ENCODE peak calls at places on chromosomes 1 and 21, in five cellular contexts. S is activated CD4-positive, alpha-beta T cell treated with anti-CD3 and anti-CD28 coated beads for 4 hours; J is HTR-8/SVneo; E is stimulated activated CD4-positive, alpha-beta T cell treated with anti-CD3 and anti-CD28 coated beads, Interleukin-2, amount 100 ng/mL, for 24 hours; X is AG20443. P is an unnamed sample.

GRCh38 chr1:1891349-1892078 is 627 bp upstream of the GNB1 start:
- DNase-seq in S (peak; percentile 88), J (peak; percentile 63), E (peak; percentile 81), X (peak; percentile 90), P (peak; percentile 91)

GRCh38 chr1:160651428-160652064 is 4.7 kb upstream of the SLAMF1 start:
- DNase-seq in S (no peak), J (no peak), E (no peak), X (no peak), P (no peak)

GRCh38 chr1:232459826-232460225 is 170.1 kb downstream of the SIPA1L2 start:
- DNase-seq in S (no peak), J (peak; percentile 17), E (no peak), X (peak; percentile 33), P (no peak)

GRCh38 chr1:197994907-197995407 is 77.8 kb downstream of the LHX9 start:
- DNase-seq in S (no peak), J (no peak), E (no peak), X (no peak), P (no peak)

GRCh38 chr1:27536767-27537166 is 46.8 kb upstream of the WASF2 start:
- DNase-seq in S (no peak), J (no peak), E (no peak), X (peak; percentile 88), P (no peak)

GRCh38 chr21:15367061-15367626 is 302.3 kb upstream of the NRIP1 start:
- DNase-seq in S (no peak), J (no peak), E (no peak), X (no peak), P (no peak)

GRCh38 chr1:173562813-173563212 is 40.1 kb downstream of the SLC9C2 start:
- DNase-seq in S (no peak), J (no peak), E (no peak), X (no peak), P (no peak)

GRCh38 chr21:14737922-14738321 is 191.8 kb upstream of the SAMSN1 start:
- DNase-seq in S (peak; percentile 36), J (peak; percentile 4), E (peak; percentile 16), X (no peak), P (no peak)

GRCh38 chr1:241640149-241640866 is at the start of the genes CHML and OPN3:
- DNase-seq in S (peak; percentile 91), J (peak; percentile 89), E (peak; percentile 96), X (peak; percentile 99), P (peak; percentile 85)

GRCh38 chr1:164240081-164240480 is 318.9 kb upstream of the PBX1 start:
- DNase-seq in S (no peak), J (no peak), E (no peak), X (no peak), P (no peak)

GRCh38 chr1:165056914-165057313 is 299.6 kb downstream of the LMX1A start:
- DNase-seq in S (no peak), J (no peak), E (no peak), X (no peak), P (no peak)

GRCh38 chr1:10765734-10766478 is 30.5 kb downstream of the CASZ1 start:
- DNase-seq in S (no peak), J (no peak), E (no peak), X (no peak), P (no peak)

GRCh38 chr1:7630378-7630777 is 140.7 kb upstream of the VAMP3 start:
- DNase-seq in S (no peak), J (no peak), E (no peak), X (no peak), P (no peak)